ENCODE peak calls at places on chromosomes 16 and 17, in eight cellular contexts. T, E, W, X, Z, B, A and G are unnamed samples.
A peak's percentile ranks its signal among the peaks of the same experiment; 100 is the strongest.

GRCh38 chr16:25886598-25886997 is 194.8 kb downstream of the HS3ST4 start:
- DNase-seq in T (no peak), B (no peak), Z (no peak), X (no peak), A (no peak), E (no peak), W (no peak), G (peak; percentile 90)

GRCh38 chr17:56737741-56738161 is 96.0 kb downstream of the C17orf67 start:
- DNase-seq in A (peak; percentile 68), X (no peak), W (no peak), T (no peak), Z (no peak), B (no peak), E (no peak), G (no peak)

GRCh38 chr16:15055141-15056053 is 477 bp downstream of the NTAN1 start:
- DNase-seq in Z (no peak), X (no peak), W (no peak), T (no peak), A (peak; percentile 63), E (no peak), B (peak; percentile 52), G (peak; percentile 69)

GRCh38 chr17:56540791-56541190 is 52.7 kb upstream of the NOG start:
- DNase-seq in T (no peak), X (no peak), W (no peak), Z (no peak), B (no peak), E (no peak), A (peak; percentile 6), G (no peak)

GRCh38 chr17:77963441-77963840 is 4.9 kb downstream of the TNRC6C start:
- DNase-seq in Z (no peak), B (peak; percentile 39), X (peak; percentile 57), A (peak; percentile 28), E (no peak), W (no peak), T (no peak), G (no peak)

GRCh38 chr17:54899721-54900456 is 763 bp upstream of the TOM1L1 start:
- DNase-seq in T (no peak), B (no peak), A (peak; percentile 33), E (no peak), X (no peak), Z (no peak), W (no peak), G (no peak)

GRCh38 chr16:9046667-9047055 is 44.8 kb upstream of the HAPSTR1 start:
- DNase-seq in X (no peak), A (no peak), E (no peak), Z (no peak), W (no peak), T (no peak), B (no peak), G (no peak)

GRCh38 chr17:63075969-63076368 is 109.9 kb downstream of the TANC2 start:
- DNase-seq in Z (no peak), A (no peak), T (no peak), E (no peak), X (no peak), B (no peak), W (no peak), G (peak; percentile 27)

GRCh38 chr16:30340621-30341020 is 14.5 kb downstream of the CD2BP2 start:
- DNase-seq in E (no peak), W (no peak), X (no peak), B (no peak), Z (no peak), T (no peak), A (no peak), G (no peak)

GRCh38 chr17:43034623-43035293 is 9.7 kb downstream of the RND2 start:
- DNase-seq in X (no peak), T (no peak), E (no peak), Z (no peak), A (no peak), W (no peak), B (no peak), G (no peak)

GRCh38 chr17:45578516-45579455 is 88.3 kb upstream of the PLEKHM1 start:
- DNase-seq in B (no peak), X (no peak), E (no peak), Z (no peak), W (no peak), A (no peak), T (no peak), G (no peak)